ENCODE peak calls at places on chromosomes 16 and 17, in eight cellular contexts. D is IMR-90, V is HCT116, P is neural progenitor cell, U is mammary epithelial cell, J is mesenchymal stem cell, Y is endothelial cell of umbilical vein, G is OCI-LY7. N is an unnamed sample. For H3K4me1 and H3K9me3, the result is how much of the 10 kb centered on the place peaks cover.

GRCh38 chr16:88650749-88651275 is at the start of gene CYBA:
- DNase-seq in D (peak), V (peak), P (peak), U (no peak), J (peak), Y (peak), G (peak), N (peak)

GRCh38 chr16:64250866-64251265 is 871.0 kb downstream of the CDH11 start:
- DNase-seq in D (peak), V (no peak), P (no peak), U (no peak), J (peak), Y (peak), G (no peak), N (no peak)

GRCh38 chr16:27722892-27723450 is 173.0 kb downstream of the KATNIP start:
- DNase-seq in D (no peak), V (no peak), P (no peak), U (no peak), J (no peak), Y (no peak), G (no peak), N (no peak)

GRCh38 chr17:70298929-70299529 is 129.7 kb downstream of the KCNJ2 start:
- DNase-seq in D (no peak), V (no peak), P (no peak), U (no peak), J (no peak), Y (no peak), G (no peak), N (no peak)

GRCh38 chr17:9132291-9132690 is 111.0 kb downstream of the NTN1 start:
- DNase-seq in D (no peak), V (no peak), P (no peak), U (no peak), J (no peak), Y (no peak), G (no peak), N (no peak)

GRCh38 chr16:85858984-85859817 is 39.8 kb upstream of the IRF8 start:
- DNase-seq in D (no peak), V (no peak), P (no peak), U (no peak), J (no peak), Y (no peak), G (no peak), N (no peak)

GRCh38 chr17:12680993-12681392 is 15.3 kb downstream of the MYOCD start:
- DNase-seq in D (no peak), V (no peak), P (no peak), U (no peak), J (no peak), Y (no peak), G (no peak), N (no peak)

GRCh38 chr17:48550313-48551205 is 5.7 kb upstream of the HOXB2 start:
- DNase-seq in D (peak), V (no peak), P (peak), U (peak), J (peak), Y (no peak), G (no peak), N (no peak)

GRCh38 chr16:23406546-23407240 is 46.3 kb downstream of the COG7 start:
- DNase-seq in D (no peak), V (no peak), P (no peak), U (no peak), J (no peak), Y (no peak), G (no peak), N (no peak)

GRCh38 chr16:28549301-28549899 is 4.3 kb upstream of the SGF29 start:
- DNase-seq in D (peak), V (peak), P (no peak), U (peak), J (peak), Y (peak), G (peak), N (peak)

GRCh38 chr16:20879175-20880053 is 20.7 kb downstream of the DCUN1D3 start:
- DNase-seq in D (peak), V (no peak), P (no peak), U (peak), J (peak), Y (peak), G (no peak), N (no peak)

GRCh38 chr16:67284699-67285646 is 5.6 kb downstream of the PLEKHG4 start:
- DNase-seq in D (peak), V (no peak), P (peak), U (peak), J (peak), Y (peak), G (no peak), N (peak)

GRCh38 chr16:30697264-30698138 is 1.5 kb upstream of the SRCAP start:
- DNase-seq in D (peak), V (no peak), P (no peak), U (no peak), J (no peak), Y (no peak), G (peak), N (no peak)

GRCh38 chr17:54907385-54907784 is 6.7 kb downstream of the TOM1L1 start:
- DNase-seq in D (no peak), V (no peak), P (no peak), U (no peak), J (no peak), Y (no peak), G (no peak), N (peak)

GRCh38 chr16:53849994-53850393 is 146.0 kb downstream of the FTO start:
- DNase-seq in D (no peak), V (no peak), P (no peak), U (no peak), J (no peak), Y (no peak), G (no peak), N (no peak)

GRCh38 chr17:67021718-67022450 is 22.5 kb upstream of the CACNG1 start:
- DNase-seq in D (no peak), V (no peak), P (no peak), U (no peak), J (no peak), Y (no peak), G (no peak), N (no peak)

DNA sequence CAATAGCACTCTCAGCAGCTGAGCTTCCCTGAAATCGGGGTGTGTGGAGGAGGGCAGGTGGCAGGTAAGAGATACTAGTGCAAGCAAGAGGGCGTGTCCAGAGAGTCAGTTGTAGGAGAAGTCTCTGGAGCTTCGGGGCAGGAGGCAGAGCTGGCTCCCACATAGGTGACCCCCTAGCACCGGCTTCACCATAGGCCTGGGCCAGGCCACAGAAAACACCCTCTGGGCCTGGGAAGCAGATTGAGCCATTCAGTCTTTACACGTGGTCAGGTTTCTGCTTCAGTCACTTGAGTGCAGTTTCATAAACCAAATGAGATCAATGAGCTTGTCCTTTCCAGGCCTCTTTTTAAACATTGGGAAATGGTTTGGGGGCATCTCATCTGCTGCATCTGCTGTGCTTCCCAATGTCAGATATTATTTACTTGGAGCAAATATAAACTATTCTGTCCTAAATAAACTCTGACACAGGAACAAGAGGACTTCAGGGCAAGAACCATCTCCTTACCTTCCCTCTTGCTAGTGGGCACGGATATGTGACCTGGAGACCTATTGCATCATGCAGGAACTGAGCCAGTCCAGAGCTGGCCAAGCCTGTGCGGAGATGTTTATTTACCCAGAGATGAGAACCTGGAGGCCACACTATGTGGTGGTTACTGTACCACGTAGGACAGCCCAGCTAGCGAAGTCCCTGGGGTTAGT is 16.1 kb downstream of the CCR7 start:
- DNase-seq in D (peak), V (no peak), P (no peak), U (peak), J (peak), Y (peak), G (no peak), N (no peak)
- H2AFZ ChIP-seq in D (peak), V (no peak), P (no peak), U (peak), J (no peak), Y (peak), G (peak), N (no peak)

DNA sequence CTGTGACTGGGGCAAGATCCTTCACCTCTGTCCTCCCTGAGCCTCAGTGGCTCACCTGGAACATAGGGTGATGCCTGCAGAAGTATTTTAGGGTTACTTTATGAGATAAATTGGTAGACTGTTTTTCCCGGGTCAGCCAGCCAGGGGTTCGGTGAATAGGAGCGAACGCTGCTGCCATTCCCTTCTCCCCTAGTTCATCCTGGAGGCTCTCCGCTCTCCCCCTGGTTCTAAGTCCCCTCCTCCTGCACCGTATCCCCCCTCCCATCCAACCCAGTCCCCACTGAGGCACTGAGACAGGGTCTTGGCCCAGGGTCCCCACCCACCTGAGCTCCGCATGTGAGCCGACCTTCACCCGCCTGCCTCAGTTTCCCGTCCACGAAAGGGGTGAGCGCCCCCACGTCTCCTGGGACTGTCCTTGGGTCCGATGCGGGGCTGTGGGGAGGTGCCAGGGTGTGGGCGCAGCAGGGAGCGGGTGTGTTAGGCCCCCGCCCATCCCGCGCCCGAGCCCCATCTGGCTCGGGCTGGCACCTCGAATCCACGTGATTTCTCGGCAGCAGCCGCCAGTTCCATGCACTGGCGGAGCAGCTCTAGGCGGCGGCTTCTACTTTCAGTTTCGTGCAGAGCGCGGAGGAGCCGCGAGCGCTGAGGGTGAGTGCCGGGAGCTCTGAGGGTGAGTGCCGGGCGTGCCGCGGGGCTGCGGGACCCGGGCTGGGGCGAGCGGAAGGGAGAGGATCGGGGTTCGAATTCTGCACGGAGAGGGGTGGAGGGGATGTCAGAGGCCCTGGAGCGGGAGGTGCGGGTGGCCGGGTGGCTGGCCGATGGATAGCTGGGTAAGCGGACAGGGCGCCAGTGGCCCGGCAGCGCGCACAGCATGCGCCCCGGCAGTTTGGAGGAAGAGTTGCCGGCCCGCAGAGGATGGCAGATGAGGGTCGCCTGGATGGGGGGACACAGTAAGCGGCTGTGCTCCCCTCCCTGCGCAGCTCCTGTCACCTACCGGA is at the start of gene NLRC5:
- DNase-seq in D (peak), V (peak), P (peak), U (peak), J (peak), Y (peak), G (peak), N (peak)
- H3K4me1 ChIP-seq in D (under half), V (under half), P (under half), U (under half), J (under half), Y (under half), G (half or more), N (under half)

GRCh38 chr17:72578817-72579470 is 458.1 kb downstream of the SOX9 start:
- DNase-seq in D (no peak), V (no peak), P (no peak), U (no peak), J (no peak), Y (no peak), G (no peak), N (no peak)
- H3K9me3 ChIP-seq in D (under half), V (under half), P (under half), U (under half), J (under half), Y (under half), G (under half), N (under half)

GRCh38 chr16:3880623-3881498 is at the start of gene CREBBP:
- DNase-seq in D (peak), V (peak), P (peak), U (peak), J (peak), Y (peak), G (peak), N (peak)
- H2AFZ ChIP-seq in D (peak), V (no peak), P (peak), U (peak), J (peak), Y (peak), G (peak), N (peak)

GRCh38 chr17:75783803-75784472 is 668 bp upstream of the UNK start:
- DNase-seq in D (no peak), V (no peak), P (peak), U (no peak), J (no peak), Y (no peak), G (peak), N (peak)
- H3K4me1 ChIP-seq in D (under half), V (under half), P (under half), U (under half), J (under half), Y (under half), G (half or more), N (under half)

GRCh38 chr16:3220839-3221238 is 14.1 kb downstream of the ZNF200 start:
- DNase-seq in D (no peak), V (no peak), P (no peak), U (no peak), J (no peak), Y (no peak), G (no peak), N (no peak)
- H3K9me3 ChIP-seq in D (under half), V (under half), P (under half), U (under half), J (half or more), Y (under half), G (under half), N (under half)

GRCh38 chr17:3222505-3222904 is 15.0 kb downstream of the OR1A1 start:
- DNase-seq in D (no peak), V (no peak), P (no peak), U (no peak), J (no peak), Y (no peak), G (no peak), N (no peak)
- H2AFZ ChIP-seq in D (no peak), V (no peak), P (no peak), U (no peak), J (no peak), Y (no peak), G (peak), N (no peak)

GRCh38 chr16:72469932-72470331 is 298.0 kb upstream of the PMFBP1 start:
- DNase-seq in D (no peak), V (no peak), P (no peak), U (no peak), J (no peak), Y (no peak), G (no peak), N (no peak)
- H3K4me1 ChIP-seq in D (under half), V (under half), P (under half), U (under half), J (under half), Y (under half), G (under half), N (under half)

GRCh38 chr16:860891-861290 is 60.4 kb upstream of the GNG13 start:
- DNase-seq in D (no peak), V (no peak), P (no peak), U (no peak), J (no peak), Y (no peak), G (no peak), N (no peak)
- H3K9me3 ChIP-seq in D (under half), V (under half), P (under half), U (under half), J (under half), Y (under half), G (under half), N (under half)

N was measured in hepatocyte.